ENCODE peak calls at places on chromosomes 6 and 20, in eight cellular contexts. M is left ventricle myocardium inferior; G is endothelial cell; J is H54; D is OCI-LY7; C is C1 segment of cervical spinal cord; A is testis; H is activated T-helper 1 cell treated with anti-CD3 and anti-CD28 coated beads, Interleukin-12 subunit alpha, Interleukin-12 subunit beta, Interleukin-2, Interleukin-4 antibody, amounts not matched to agents 30 ng/mL and 10 ng/mL and 1 ng/mL, durations not matched to agents 14 hours and 24 hours and 36 hours. O is an unnamed sample.

GRCh38 chr6:129866256-129866655 is 5.1 kb upstream of the TMEM244 start:
- DNase-seq in M (no peak), G (no peak), J (no peak), D (no peak), C (no peak), A (no peak), H (no peak), O (no peak)

GRCh38 chr6:41937881-41938574 is 3.6 kb downstream of the CCND3 start:
- DNase-seq in M (no peak), G (no peak), J (no peak), D (peak; percentile 40), C (no peak), A (no peak), H (no peak), O (peak; percentile 50)

GRCh38 chr6:138194221-138194620 is 24.1 kb downstream of the PBOV1 start:
- DNase-seq in M (no peak), G (no peak), J (no peak), D (no peak), C (no peak), A (no peak), H (no peak), O (no peak)

GRCh38 chr6:161198176-161198575 is 75.7 kb downstream of the AGPAT4 start:
- DNase-seq in M (no peak), G (no peak), J (no peak), D (no peak), C (no peak), A (no peak), H (no peak), O (no peak)

GRCh38 chr6:138815797-138816528 is 20.1 kb downstream of the ECT2L start:
- DNase-seq in M (no peak), G (no peak), J (peak; percentile 12), D (peak; percentile 74), C (no peak), A (no peak), H (no peak), O (peak; percentile 77)

GRCh38 chr6:157629220-157629619 is 193.8 kb upstream of the SNX9 start:
- DNase-seq in M (no peak), G (no peak), J (no peak), D (no peak), C (no peak), A (no peak), H (no peak), O (no peak)

GRCh38 chr20:3612795-3613560 is 50.2 kb downstream of the GFRA4 start:
- DNase-seq in M (no peak), G (no peak), J (no peak), D (no peak), C (no peak), A (no peak), H (no peak), O (no peak)

GRCh38 chr6:152723398-152723797 is 25.7 kb downstream of the MYCT1 start:
- DNase-seq in M (no peak), G (no peak), J (no peak), D (no peak), C (no peak), A (no peak), H (no peak), O (no peak)

GRCh38 chr6:22030730-22031619 is 265.9 kb downstream of the PRL start:
- DNase-seq in M (no peak), G (no peak), J (no peak), D (no peak), C (no peak), A (no peak), H (no peak), O (no peak)

GRCh38 chr20:64044484-64045247 is 4.8 kb downstream of the SOX18 start:
- DNase-seq in M (no peak), G (peak; percentile 35), J (peak; percentile 96), D (no peak), C (no peak), A (no peak), H (no peak), O (no peak)

GRCh38 chr6:148521586-148521985 is 178.9 kb downstream of the SASH1 start:
- DNase-seq in M (no peak), G (no peak), J (no peak), D (no peak), C (no peak), A (no peak), H (no peak), O (no peak)

GRCh38 chr6:112939543-112939942 is 592.4 kb downstream of the RFPL4B start:
- DNase-seq in M (no peak), G (no peak), J (no peak), D (no peak), C (no peak), A (no peak), H (no peak), O (no peak)